ENCODE peak calls at places on chromosomes 16 and 17, in four cellular contexts. E is CD8-positive, alpha-beta memory T cell; L is nephron progenitor cell; Q is left colon. K is an unnamed sample.

GRCh38 chr16:86242244-86243122 is 267.8 kb upstream of the FOXF1 start:
- DNase-seq in E (no peak), Q (no peak), L (no peak), K (no peak)

GRCh38 chr16:88005148-88005547 is 53.9 kb downstream of the BANP start:
- DNase-seq in L (peak; percentile 38), Q (no peak), E (no peak), K (peak; percentile 77)

GRCh38 chr16:12819126-12820117 is 15.7 kb upstream of the CPPED1 start:
- DNase-seq in Q (peak; percentile 71), E (peak; percentile 57), L (peak; percentile 80), K (peak; percentile 74)

GRCh38 chr17:80315517-80316182 is 55.0 kb downstream of the RNF213 start:
- DNase-seq in L (no peak), E (no peak), Q (no peak), K (no peak)

GRCh38 chr16:29779474-29779873 is 1.4 kb downstream of the ZG16 start:
- DNase-seq in L (no peak), E (no peak), Q (no peak), K (no peak)

GRCh38 chr16:17370233-17371013 is 100.3 kb downstream of the XYLT1 start:
- DNase-seq in L (no peak), E (no peak), Q (no peak), K (no peak)

GRCh38 chr17:58446086-58446485 is 28.8 kb upstream of the RNF43 start:
- DNase-seq in Q (no peak), E (no peak), L (no peak), K (no peak)

GRCh38 chr16:11671676-11672075 is 3.4 kb downstream of the SNN start:
- DNase-seq in Q (no peak), E (no peak), L (no peak), K (no peak)

GRCh38 chr17:64507418-64507766 is 615 bp downstream of the CEP95 start:
- DNase-seq in L (peak; percentile 30), Q (no peak), E (peak; percentile 13), K (no peak)

GRCh38 chr17:2157081-2157480 is 102.2 kb downstream of the HIC1 start:
- DNase-seq in L (no peak), E (no peak), Q (no peak), K (no peak)

GRCh38 chr17:38701504-38702165 is 3.4 kb upstream of the MLLT6 start:
- DNase-seq in E (peak; percentile 65), L (no peak), Q (peak; percentile 65), K (no peak)

GRCh38 chr16:74836111-74836671 is 61.6 kb upstream of the FA2H start:
- DNase-seq in L (no peak), Q (no peak), E (no peak), K (no peak)

GRCh38 chr16:31476305-31477219 is 4.6 kb downstream of the TGFB1I1 start:
- DNase-seq in L (peak; percentile 83), Q (peak; percentile 98), E (peak; percentile 82), K (peak; percentile 87)

GRCh38 chr16:19595043-19595767 is 39.7 kb downstream of the VPS35L start:
- DNase-seq in E (no peak), L (no peak), Q (no peak), K (no peak)

GRCh38 chr16:51337662-51338061 is 186.6 kb upstream of the SALL1 start:
- DNase-seq in Q (no peak), E (no peak), L (no peak), K (no peak)

GRCh38 chr17:75308732-75309629 is 19.7 kb upstream of the SLC25A19 start:
- DNase-seq in L (no peak), E (no peak), Q (peak; percentile 75), K (no peak)

GRCh38 chr17:47615766-47616424 is 33.8 kb upstream of the KPNB1 start:
- DNase-seq in Q (no peak), L (peak; percentile 6), E (no peak), K (no peak)

GRCh38 chr17:44216173-44216572 is 3.3 kb downstream of the UBTF start:
- DNase-seq in L (no peak), Q (no peak), E (no peak), K (no peak)

GRCh38 chr16:57264381-57264780 is 19.3 kb downstream of the ARL2BP start:
- DNase-seq in Q (no peak), E (no peak), L (no peak), K (no peak)